ENCODE peak calls at places on chromosome 22, in ten cellular contexts. One of them, this sample, is unnamed.
A peak's percentile ranks its signal among the peaks of the same experiment; 100 is the strongest.

GRCh38 chr22:49659281-49659923 is 168.3 kb downstream of the BRD1 start:
- DNase-seq in lower leg skin: peak; percentile 83
- DNase-seq in astrocyte of the spinal cord: no peak
- DNase-seq in cardiac muscle cell: no peak
- DNase-seq in AG04450: no peak
- DNase-seq in heart right ventricle: no peak
- DNase-seq in right lobe of liver: no peak
- DNase-seq in BE2C: no peak
- DNase-seq in coronary artery: peak; percentile 59
- DNase-seq in PC-3: no peak
- DNase-seq in this sample: no peak

GRCh38 chr22:49363526-49364230 is 464.0 kb downstream of the BRD1 start:
- DNase-seq in lower leg skin: peak; percentile 76
- DNase-seq in astrocyte of the spinal cord: no peak
- DNase-seq in cardiac muscle cell: no peak
- DNase-seq in AG04450: no peak
- DNase-seq in heart right ventricle: no peak
- DNase-seq in right lobe of liver: no peak
- DNase-seq in BE2C: no peak
- DNase-seq in coronary artery: peak; percentile 46
- DNase-seq in PC-3: no peak
- DNase-seq in this sample: no peak

GRCh38 chr22:37752189-37753061 is 55.3 kb upstream of the GCAT start:
- DNase-seq in lower leg skin: peak; percentile 97
- DNase-seq in astrocyte of the spinal cord: peak; percentile 91
- DNase-seq in cardiac muscle cell: no peak
- DNase-seq in AG04450: peak; percentile 47
- DNase-seq in heart right ventricle: peak; percentile 92
- DNase-seq in right lobe of liver: peak; percentile 91
- DNase-seq in BE2C: peak; percentile 93
- DNase-seq in coronary artery: peak; percentile 95
- DNase-seq in PC-3: peak; percentile 98
- DNase-seq in this sample: peak; percentile 98

GRCh38 chr22:46122511-46122971 is 27.8 kb upstream of the PPARA start:
- DNase-seq in lower leg skin: no peak
- DNase-seq in astrocyte of the spinal cord: no peak
- DNase-seq in cardiac muscle cell: peak; percentile 80
- DNase-seq in AG04450: no peak
- DNase-seq in heart right ventricle: peak; percentile 71
- DNase-seq in right lobe of liver: peak; percentile 76
- DNase-seq in BE2C: peak; percentile 89
- DNase-seq in coronary artery: no peak
- DNase-seq in PC-3: peak; percentile 69
- DNase-seq in this sample: peak; percentile 73

GRCh38 chr22:30221121-30221992 is 25.2 kb downstream of the LIF start:
- DNase-seq in lower leg skin: no peak
- DNase-seq in astrocyte of the spinal cord: no peak
- DNase-seq in cardiac muscle cell: no peak
- DNase-seq in AG04450: no peak
- DNase-seq in heart right ventricle: no peak
- DNase-seq in right lobe of liver: no peak
- DNase-seq in BE2C: no peak
- DNase-seq in coronary artery: no peak
- DNase-seq in PC-3: no peak
- DNase-seq in this sample: no peak

GRCh38 chr22:29156507-29156906 is 49.2 kb upstream of the EMID1 start:
- DNase-seq in lower leg skin: no peak
- DNase-seq in astrocyte of the spinal cord: no peak
- DNase-seq in cardiac muscle cell: peak; percentile 78
- DNase-seq in AG04450: no peak
- DNase-seq in heart right ventricle: no peak
- DNase-seq in right lobe of liver: no peak
- DNase-seq in BE2C: no peak
- DNase-seq in coronary artery: no peak
- DNase-seq in PC-3: no peak
- DNase-seq in this sample: peak; percentile 18

GRCh38 chr22:49921508-49922278 is 3.3 kb downstream of the CRELD2 start:
- DNase-seq in lower leg skin: no peak
- DNase-seq in astrocyte of the spinal cord: no peak
- DNase-seq in cardiac muscle cell: no peak
- DNase-seq in AG04450: no peak
- DNase-seq in heart right ventricle: no peak
- DNase-seq in right lobe of liver: peak; percentile 7
- DNase-seq in BE2C: no peak
- DNase-seq in coronary artery: no peak
- DNase-seq in PC-3: no peak
- DNase-seq in this sample: no peak

GRCh38 chr22:38832005-38832978 is 11.5 kb downstream of the NPTXR start:
- DNase-seq in lower leg skin: no peak
- DNase-seq in astrocyte of the spinal cord: no peak
- DNase-seq in cardiac muscle cell: no peak
- DNase-seq in AG04450: no peak
- DNase-seq in heart right ventricle: no peak
- DNase-seq in right lobe of liver: peak; percentile 8
- DNase-seq in BE2C: no peak
- DNase-seq in coronary artery: no peak
- DNase-seq in PC-3: no peak
- DNase-seq in this sample: no peak

GRCh38 chr22:42808516-42808915 is 48.6 kb downstream of the ARFGAP3 start:
- DNase-seq in lower leg skin: no peak
- DNase-seq in astrocyte of the spinal cord: no peak
- DNase-seq in cardiac muscle cell: no peak
- DNase-seq in AG04450: no peak
- DNase-seq in heart right ventricle: no peak
- DNase-seq in right lobe of liver: no peak
- DNase-seq in BE2C: no peak
- DNase-seq in coronary artery: no peak
- DNase-seq in PC-3: no peak
- DNase-seq in this sample: no peak

DNA sequence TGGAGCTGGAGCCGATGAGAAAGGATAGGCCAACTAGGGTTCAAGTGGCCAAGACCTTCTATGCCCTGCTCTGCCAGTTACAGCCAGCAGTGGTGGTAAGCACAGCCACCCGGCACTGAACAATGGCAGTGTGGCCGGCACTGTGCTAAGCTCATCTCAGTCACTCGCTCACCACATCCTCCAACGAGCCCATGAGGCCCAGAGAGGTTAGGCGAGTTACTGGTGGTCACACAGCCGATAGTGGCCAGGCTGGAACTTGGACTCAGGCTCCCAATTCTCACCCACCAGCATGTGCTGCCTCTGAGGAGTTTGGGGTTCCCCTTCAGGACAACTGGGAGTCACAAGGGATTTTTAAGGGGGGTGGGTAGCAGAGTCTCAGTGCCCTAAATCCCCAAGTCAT is 66.4 kb downstream of the IGLL1 start:
- DNase-seq in lower leg skin: no peak
- DNase-seq in astrocyte of the spinal cord: no peak
- DNase-seq in cardiac muscle cell: no peak
- DNase-seq in AG04450: no peak
- DNase-seq in heart right ventricle: no peak
- DNase-seq in right lobe of liver: no peak
- DNase-seq in BE2C: no peak
- DNase-seq in coronary artery: no peak
- DNase-seq in PC-3: no peak
- DNase-seq in this sample: no peak
- TF ChIP-seq CTCF in lower leg skin: no peak
- TF ChIP-seq CTCF in astrocyte of the spinal cord: no peak
- TF ChIP-seq CTCF in cardiac muscle cell: no peak
- TF ChIP-seq CTCF in AG04450: no peak
- TF ChIP-seq CTCF in heart right ventricle: no peak
- TF ChIP-seq CTCF in right lobe of liver: no peak
- TF ChIP-seq CTCF in BE2C: no peak
- TF ChIP-seq CTCF in coronary artery: no peak
- TF ChIP-seq CTCF in PC-3: no peak
- TF ChIP-seq CTCF in this sample: no peak

GRCh38 chr22:44330727-44331660 is 18.2 kb upstream of the SHISAL1 start:
- DNase-seq in lower leg skin: no peak
- DNase-seq in astrocyte of the spinal cord: no peak
- DNase-seq in cardiac muscle cell: peak; percentile 30
- DNase-seq in AG04450: no peak
- DNase-seq in heart right ventricle: no peak
- DNase-seq in right lobe of liver: no peak
- DNase-seq in BE2C: no peak
- DNase-seq in coronary artery: no peak
- DNase-seq in PC-3: no peak
- DNase-seq in this sample: no peak

GRCh38 chr22:44332946-44333345 is 20.2 kb upstream of the SHISAL1 start:
- DNase-seq in lower leg skin: no peak
- DNase-seq in astrocyte of the spinal cord: no peak
- DNase-seq in cardiac muscle cell: no peak
- DNase-seq in AG04450: no peak
- DNase-seq in heart right ventricle: no peak
- DNase-seq in right lobe of liver: no peak
- DNase-seq in BE2C: no peak
- DNase-seq in coronary artery: no peak
- DNase-seq in PC-3: no peak
- DNase-seq in this sample: no peak

GRCh38 chr22:44333847-44334635 is 21.3 kb upstream of the SHISAL1 start:
- DNase-seq in lower leg skin: no peak
- DNase-seq in astrocyte of the spinal cord: no peak
- DNase-seq in cardiac muscle cell: no peak
- DNase-seq in AG04450: no peak
- DNase-seq in heart right ventricle: no peak
- DNase-seq in right lobe of liver: no peak
- DNase-seq in BE2C: no peak
- DNase-seq in coronary artery: no peak
- DNase-seq in PC-3: no peak
- DNase-seq in this sample: no peak

GRCh38 chr22:44330188-44330726 is 17.5 kb upstream of the SHISAL1 start:
- DNase-seq in lower leg skin: no peak
- DNase-seq in astrocyte of the spinal cord: no peak
- DNase-seq in cardiac muscle cell: no peak
- DNase-seq in AG04450: no peak
- DNase-seq in heart right ventricle: no peak
- DNase-seq in right lobe of liver: no peak
- DNase-seq in BE2C: no peak
- DNase-seq in coronary artery: no peak
- DNase-seq in PC-3: no peak
- DNase-seq in this sample: no peak

DNA sequence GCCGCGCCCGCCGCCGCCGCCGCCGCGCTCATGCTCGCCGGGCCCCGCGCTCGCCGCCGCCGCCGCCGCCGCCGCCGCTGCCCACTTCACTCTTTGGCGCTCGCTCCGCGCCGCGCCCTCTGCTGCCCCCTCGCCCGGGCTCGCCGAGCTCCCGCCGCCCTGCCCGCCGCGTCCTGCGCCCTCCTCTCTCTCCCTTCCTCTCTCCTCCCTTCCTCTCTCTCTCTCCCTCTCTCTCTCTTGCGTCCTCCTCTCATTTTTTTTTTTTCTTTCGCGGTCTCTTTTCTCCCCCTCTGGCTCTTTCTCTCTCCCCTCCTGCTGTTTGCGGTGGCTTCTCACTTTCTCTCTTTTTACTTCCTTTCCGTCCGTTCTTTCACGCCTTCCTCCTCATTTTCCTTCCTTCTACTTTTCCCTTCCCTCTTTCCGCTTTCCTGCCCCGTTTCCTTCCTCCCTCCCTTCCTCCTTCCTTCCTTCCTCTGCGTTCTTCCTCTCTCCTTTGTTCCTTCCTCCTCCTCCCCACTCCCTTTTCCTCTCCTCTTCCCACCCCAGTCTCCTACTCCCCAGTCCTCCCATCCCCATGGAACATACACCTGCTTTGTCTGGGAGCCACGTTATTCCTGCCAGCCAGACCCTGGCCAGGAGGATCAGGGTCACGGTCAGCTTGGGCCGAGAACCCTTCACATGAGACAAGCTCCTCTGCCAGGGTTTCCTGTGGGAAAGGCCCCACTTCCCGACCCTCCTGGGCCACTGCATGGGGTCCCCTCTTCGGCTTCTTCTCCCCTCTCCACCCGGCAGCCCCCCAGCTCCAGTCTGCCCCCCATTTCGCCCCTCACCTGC is 19.3 kb upstream of the SHISAL1 start:
- DNase-seq in lower leg skin: no peak
- DNase-seq in astrocyte of the spinal cord: no peak
- DNase-seq in cardiac muscle cell: peak; percentile 80
- DNase-seq in AG04450: no peak
- DNase-seq in heart right ventricle: no peak
- DNase-seq in right lobe of liver: no peak
- DNase-seq in BE2C: peak; percentile 55
- DNase-seq in coronary artery: no peak
- DNase-seq in PC-3: peak; percentile 11
- DNase-seq in this sample: peak; percentile 13
- H3K4me3 ChIP-seq in lower leg skin: no peak overlapping the region
- H3K4me3 ChIP-seq in astrocyte of the spinal cord: peak overlapping the region; percentile 13
- H3K4me3 ChIP-seq in cardiac muscle cell: peak overlapping the region; percentile 17
- H3K4me3 ChIP-seq in AG04450: peak overlapping the region; percentile 39
- H3K4me3 ChIP-seq in heart right ventricle: peak overlapping the region; percentile 39
- H3K4me3 ChIP-seq in right lobe of liver: no peak overlapping the region
- H3K4me3 ChIP-seq in BE2C: no peak overlapping the region
- H3K4me3 ChIP-seq in coronary artery: peak overlapping the region; percentile 68
- H3K4me3 ChIP-seq in PC-3: peak overlapping the region; percentile 63
- H3K4me3 ChIP-seq in this sample: peak overlapping the region; percentile 31

GRCh38 chr22:19901577-19902244 is 39.9 kb upstream of the COMT start:
- DNase-seq in lower leg skin: no peak
- DNase-seq in astrocyte of the spinal cord: no peak
- DNase-seq in cardiac muscle cell: no peak
- DNase-seq in AG04450: no peak
- DNase-seq in heart right ventricle: no peak
- DNase-seq in right lobe of liver: no peak
- DNase-seq in BE2C: no peak
- DNase-seq in coronary artery: no peak
- DNase-seq in PC-3: no peak
- DNase-seq in this sample: no peak
- TF ChIP-seq CTCF in lower leg skin: no peak
- TF ChIP-seq CTCF in astrocyte of the spinal cord: no peak
- TF ChIP-seq CTCF in cardiac muscle cell: no peak
- TF ChIP-seq CTCF in AG04450: no peak
- TF ChIP-seq CTCF in heart right ventricle: no peak
- TF ChIP-seq CTCF in right lobe of liver: no peak
- TF ChIP-seq CTCF in BE2C: no peak
- TF ChIP-seq CTCF in coronary artery: no peak
- TF ChIP-seq CTCF in PC-3: no peak
- TF ChIP-seq CTCF in this sample: no peak

DNA sequence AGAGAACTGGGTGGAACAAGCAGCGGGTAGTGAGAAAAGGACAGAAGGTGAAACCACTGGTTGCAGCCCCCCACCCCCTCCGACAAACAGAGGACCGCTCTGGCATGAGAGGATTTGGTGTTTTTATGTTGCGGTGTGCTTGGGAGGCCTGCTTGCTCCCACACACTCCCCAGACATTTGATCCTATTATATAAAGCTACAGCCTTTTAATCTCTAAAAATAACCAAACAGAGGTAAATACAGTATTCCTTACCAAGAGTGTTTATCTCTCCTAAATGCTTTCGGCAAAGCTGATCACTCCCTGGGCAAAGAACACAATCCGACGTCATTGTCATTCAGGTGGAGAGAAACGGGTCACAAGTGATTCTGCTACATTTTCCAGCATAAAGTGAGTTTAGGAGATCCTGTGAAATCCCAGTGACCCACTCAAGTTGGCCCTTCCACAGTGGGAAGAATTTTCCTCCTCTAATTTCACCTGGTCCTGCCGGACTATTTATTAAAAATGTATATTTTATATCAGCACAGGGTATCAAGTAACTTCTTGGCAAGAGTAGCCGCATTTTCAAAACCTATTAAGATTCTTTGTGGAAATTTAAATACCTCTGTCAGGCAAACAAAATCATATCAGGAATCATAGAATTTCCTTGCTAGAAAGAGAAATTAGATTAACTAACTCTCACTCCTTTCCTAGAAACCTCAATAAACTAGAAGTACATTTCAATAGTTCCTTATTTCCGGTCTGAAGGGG is 9.9 kb downstream of the MN1 start:
- DNase-seq in lower leg skin: no peak
- DNase-seq in astrocyte of the spinal cord: no peak
- DNase-seq in cardiac muscle cell: no peak
- DNase-seq in AG04450: no peak
- DNase-seq in heart right ventricle: no peak
- DNase-seq in right lobe of liver: no peak
- DNase-seq in BE2C: no peak
- DNase-seq in coronary artery: no peak
- DNase-seq in PC-3: no peak
- DNase-seq in this sample: no peak
- H3K4me3 ChIP-seq in lower leg skin: no peak overlapping the region
- H3K4me3 ChIP-seq in astrocyte of the spinal cord: no peak overlapping the region
- H3K4me3 ChIP-seq in cardiac muscle cell: peak overlapping the region; percentile 9
- H3K4me3 ChIP-seq in AG04450: no peak overlapping the region
- H3K4me3 ChIP-seq in heart right ventricle: peak overlapping the region; percentile 17
- H3K4me3 ChIP-seq in right lobe of liver: no peak overlapping the region
- H3K4me3 ChIP-seq in BE2C: no peak overlapping the region
- H3K4me3 ChIP-seq in coronary artery: peak overlapping the region; percentile 62
- H3K4me3 ChIP-seq in PC-3: no peak overlapping the region
- H3K4me3 ChIP-seq in this sample: no peak overlapping the region

This sample was measured in cardiac fibroblast.